ENCODE peak calls at places on chromosomes 12 and 14, in five cellular contexts. P is H1, D is neuronal stem cell, H is mesenchymal stem cell, O is H9. R is an unnamed sample.

GRCh38 chr12:132260721-132261120 is 68.7 kb downstream of the GALNT9 start:
- DNase-seq in O (no peak), D (no peak), H (no peak), P (no peak), R (no peak)

GRCh38 chr14:83483063-83483462 is 1949.4 kb upstream of the SEL1L start:
- DNase-seq in O (no peak), D (no peak), H (peak), P (no peak), R (peak)

GRCh38 chr12:11869901-11870300 is 200.8 kb upstream of the BCL2L14 start:
- DNase-seq in H (no peak), D (peak), O (no peak), P (no peak), R (no peak)

GRCh38 chr12:12776261-12776660 is 9.2 kb upstream of the APOLD1 start:
- DNase-seq in H (no peak), D (no peak), P (no peak), O (no peak), R (no peak)

GRCh38 chr12:103742349-103742784 is 98.7 kb downstream of the NT5DC3 start:
- DNase-seq in O (no peak), P (no peak), D (no peak), H (no peak), R (no peak)

GRCh38 chr12:113242018-113242418 is 20.8 kb downstream of the TPCN1 start:
- DNase-seq in D (no peak), H (no peak), O (no peak), P (no peak), R (no peak)

GRCh38 chr12:124387510-124387855 is 92.6 kb downstream of the RFLNA start:
- DNase-seq in P (no peak), H (peak), O (no peak), D (no peak), R (peak)

GRCh38 chr14:59267046-59267445 is 78.6 kb downstream of the DAAM1 start:
- DNase-seq in P (no peak), H (no peak), D (no peak), O (no peak), R (no peak)

GRCh38 chr12:96846313-96846712 is 60.7 kb upstream of the NEDD1 start:
- DNase-seq in D (no peak), P (no peak), O (no peak), H (no peak), R (no peak)

GRCh38 chr12:104534857-104535248 is 78.1 kb downstream of the CHST11 start:
- DNase-seq in P (no peak), D (no peak), H (no peak), O (no peak), R (no peak)

GRCh38 chr12:105329926-105330282 is 587 bp upstream of the C12orf75 start:
- DNase-seq in P (no peak), H (no peak), D (no peak), O (no peak), R (peak)

GRCh38 chr12:3261782-3262359 is 184.7 kb downstream of the TSPAN9 start:
- DNase-seq in H (no peak), D (no peak), P (no peak), O (no peak), R (no peak)

GRCh38 chr12:119649202-119649808 is 18.6 kb upstream of the PRKAB1 start:
- DNase-seq in H (no peak), O (no peak), D (peak), P (no peak), R (no peak)

GRCh38 chr14:28757790-28758189 is 8.8 kb upstream of the FOXG1 start:
- DNase-seq in D (no peak), O (no peak), H (no peak), P (no peak), R (no peak)

GRCh38 chr12:72510772-72511171 is 238.6 kb downstream of the TRHDE start:
- DNase-seq in H (no peak), D (no peak), P (no peak), O (no peak), R (no peak)

GRCh38 chr12:70823182-70823976 is 97.2 kb downstream of the PTPRR start:
- DNase-seq in P (no peak), H (no peak), O (peak), D (no peak), R (no peak)

GRCh38 chr12:99978152-99978551 is 6.6 kb downstream of the ANKS1B start:
- DNase-seq in H (no peak), O (no peak), D (no peak), P (no peak), R (no peak)

GRCh38 chr12:71456316-71456715 is 16.7 kb downstream of the LGR5 start:
- DNase-seq in D (peak), P (no peak), O (no peak), H (no peak), R (no peak)

GRCh38 chr12:123253606-123254459 is 17.8 kb downstream of the CDK2AP1 start:
- DNase-seq in H (no peak), P (no peak), D (no peak), O (no peak), R (no peak)

GRCh38 chr12:12384601-12385321 is 27.9 kb downstream of the BORCS5 start:
- DNase-seq in P (peak), H (no peak), O (peak), D (no peak), R (no peak)

GRCh38 chr12:93608313-93608712 is 35.8 kb downstream of the SOCS2 start:
- DNase-seq in H (no peak), O (no peak), P (no peak), D (no peak), R (no peak)

GRCh38 chr14:26394114-26394855 is 203.5 kb downstream of the NOVA1 start:
- DNase-seq in D (peak), O (peak), H (peak), P (no peak), R (peak)

GRCh38 chr12:43988838-43989560 is 153.1 kb downstream of the TMEM117 start:
- DNase-seq in O (no peak), H (no peak), P (no peak), D (no peak), R (peak)

GRCh38 chr12:117141097-117141898 is 42.1 kb upstream of the TESC start:
- DNase-seq in P (no peak), D (no peak), O (no peak), H (no peak), R (no peak)

GRCh38 chr12:57242691-57243454 is 8.1 kb downstream of the STAC3 start:
- DNase-seq in H (peak), P (peak), O (peak), D (peak), R (peak)

GRCh38 chr14:35688427-35688826 is 120.7 kb downstream of the RALGAPA1 start:
- DNase-seq in O (no peak), P (no peak), H (no peak), D (no peak), R (peak)

GRCh38 chr12:57473392-57473791 is 6.3 kb downstream of the ARHGAP9 start:
- DNase-seq in H (no peak), O (no peak), P (no peak), D (no peak), R (no peak)

GRCh38 chr12:106170285-106170684 is 31.5 kb upstream of the NUAK1 start:
- DNase-seq in O (no peak), P (no peak), H (peak), D (no peak), R (no peak)

GRCh38 chr14:74913986-74914573 is 9.0 kb downstream of the RPS6KL1 start:
- DNase-seq in O (peak), P (no peak), D (peak), H (peak), R (peak)

GRCh38 chr12:3490848-3491382 is at the start of gene PRMT8:
- DNase-seq in P (no peak), D (peak), O (peak), H (no peak), R (no peak)

GRCh38 chr12:93824514-93825500 is 147.6 kb downstream of the CRADD start:
- DNase-seq in D (peak), H (peak), P (peak), O (peak), R (peak)

GRCh38 chr12:100044266-100044665 is 59.5 kb upstream of the ANKS1B start:
- DNase-seq in D (no peak), H (no peak), P (no peak), O (no peak), R (no peak)

GRCh38 chr12:69996722-69997121 is 171.7 kb downstream of the MYRFL start:
- DNase-seq in P (no peak), O (no peak), D (no peak), H (no peak), R (no peak)

GRCh38 chr14:72783741-72784140 is 110.2 kb downstream of the DPF3 start:
- DNase-seq in P (no peak), D (no peak), O (no peak), H (no peak), R (no peak)

GRCh38 chr12:132622437-132623071 is 4.0 kb downstream of the P2RX2 start:
- DNase-seq in H (peak), D (no peak), P (no peak), O (no peak), R (peak)

GRCh38 chr12:95591731-95592130 is 40.5 kb upstream of the USP44 start:
- DNase-seq in O (no peak), H (no peak), D (no peak), P (no peak), R (no peak)

GRCh38 chr14:65195042-65195719 is 92.9 kb upstream of the MAX start:
- DNase-seq in H (no peak), D (no peak), P (no peak), O (no peak), R (no peak)
- H2BK12ac ChIP-seq in H (no peak), D (no peak), P (no peak), O (no peak), R (no peak)

GRCh38 chr14:51653096-51653814 is 1.5 kb downstream of the FRMD6 start:
- DNase-seq in D (no peak), P (no peak), O (no peak), H (peak), R (peak)
- H4K91ac ChIP-seq in D (no peak), P (no peak), O (no peak), H (no peak), R (no peak)

DNA sequence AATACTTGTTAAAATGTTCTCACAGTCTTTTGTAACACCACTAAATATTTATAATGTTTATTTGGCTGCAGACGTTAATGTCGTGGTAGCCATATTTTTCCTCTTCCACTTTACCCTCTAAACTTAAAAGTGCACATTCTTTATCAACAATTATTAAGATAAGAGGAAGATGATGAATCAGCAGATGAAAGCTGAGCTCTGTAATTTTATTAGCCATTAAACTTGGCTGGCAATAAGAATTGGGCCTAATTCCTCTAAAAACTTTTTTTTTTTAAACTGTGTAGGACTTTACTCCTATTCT is 447.5 kb downstream of the AEBP2 start:
- DNase-seq in H (no peak), O (no peak), D (no peak), P (no peak), R (peak)
- H2BK12ac ChIP-seq in H (no peak), O (no peak), D (no peak), P (no peak), R (no peak)

GRCh38 chr12:76029982-76030377 is 1.6 kb downstream of the PHLDA1 start:
- DNase-seq in O (no peak), H (peak), D (no peak), P (no peak), R (no peak)
- H4K91ac ChIP-seq in O (no peak), H (peak), D (no peak), P (peak), R (peak)

R was measured in trophoblast cell.